ENCODE peak calls at places on chromosomes 3 and 15, in five cellular contexts. L is fibroblast of pulmonary artery; N is SK-N-SH; C is activated CD4-positive, CD25-positive, alpha-beta regulatory T cell; D is keratinocyte. T is an unnamed sample.

GRCh38 chr15:32641517-32642059 is at the start of gene SCG5:
- DNase-seq in C (no peak), D (no peak), N (peak), L (peak), T (no peak)

GRCh38 chr3:196524527-196524926 is 9.4 kb upstream of the SMCO1 start:
- DNase-seq in N (no peak), C (no peak), D (no peak), L (peak), T (no peak)

GRCh38 chr3:117165611-117166051 is 456.1 kb downstream of the TUSC7 start:
- DNase-seq in C (no peak), L (no peak), N (no peak), D (no peak), T (no peak)

GRCh38 chr3:99925584-99925983 is 107.9 kb downstream of the CMSS1 start:
- DNase-seq in N (peak), C (no peak), D (peak), L (peak), T (no peak)

GRCh38 chr3:140636452-140637138 is 41.3 kb upstream of the TRIM42 start:
- DNase-seq in C (no peak), L (no peak), D (no peak), N (no peak), T (no peak)

GRCh38 chr3:114444216-114444615 is 150.4 kb downstream of the TIGIT start:
- DNase-seq in C (no peak), D (no peak), N (no peak), L (no peak), T (no peak)

GRCh38 chr3:5181479-5182141 is 5.9 kb upstream of the EDEM1 start:
- DNase-seq in C (no peak), L (no peak), D (no peak), N (no peak), T (no peak)

GRCh38 chr15:90184786-90185704 is 16.1 kb upstream of the SEMA4B start:
- DNase-seq in D (no peak), N (peak), C (no peak), L (no peak), T (peak)

GRCh38 chr3:132432639-132433038 is 15.3 kb downstream of the DNAJC13 start:
- DNase-seq in L (peak), D (no peak), C (no peak), N (peak), T (no peak)

GRCh38 chr3:6255229-6255628 is 605.7 kb upstream of the GRM7 start:
- DNase-seq in C (no peak), N (no peak), D (no peak), L (no peak), T (no peak)

GRCh38 chr3:146889616-146890015 is 284.5 kb upstream of the PLSCR5 start:
- DNase-seq in N (no peak), L (no peak), C (no peak), D (no peak), T (no peak)

GRCh38 chr3:112074616-112075497 is 11.3 kb upstream of the C3orf52 start:
- DNase-seq in N (no peak), D (peak), L (peak), C (no peak), T (no peak)

GRCh38 chr15:29612096-29612495 is 210.2 kb downstream of the TJP1 start:
- DNase-seq in D (no peak), N (no peak), C (no peak), L (peak), T (no peak)

GRCh38 chr3:66363133-66363532 is 137.7 kb downstream of the LRIG1 start:
- DNase-seq in L (no peak), N (no peak), D (no peak), C (no peak), T (no peak)

GRCh38 chr3:134423153-134423552 is 48.9 kb upstream of the AMOTL2 start:
- DNase-seq in N (peak), L (peak), D (no peak), C (no peak), T (peak)